ENCODE peak calls at places on chromosome X, in seven cellular contexts. I is WERI-Rb-1, O is NCI-H2081, N is hippocampal formation, K is iPS-NIHi11, U is GM20000, V is SIG-M5. P is an unnamed sample.

GRCh38 chrX:63581906-63582305 is 203.1 kb downstream of the ARHGEF9 start:
- DNase-seq in V (no peak), U (no peak), N (no peak), I (no peak), O (no peak), K (no peak), P (no peak)

GRCh38 chrX:141467442-141467841 is 117.1 kb downstream of the SPANXA1 start:
- DNase-seq in N (no peak), O (no peak), K (no peak), V (no peak), U (no peak), I (no peak), P (no peak)

GRCh38 chrX:124641737-124642491 is 295.6 kb downstream of the SH2D1A start:
- DNase-seq in V (no peak), I (no peak), N (no peak), K (no peak), U (no peak), O (peak), P (no peak)

GRCh38 chrX:16188687-16189086 is 21.4 kb downstream of the MAGEB17 start:
- DNase-seq in O (peak), V (no peak), U (no peak), K (no peak), N (no peak), I (no peak), P (no peak)

GRCh38 chrX:41759817-41760216 is 35.8 kb downstream of the GPR82 start:
- DNase-seq in I (no peak), U (peak), K (peak), N (no peak), V (no peak), O (no peak), P (no peak)

GRCh38 chrX:104310084-104310483 is 55.4 kb upstream of the ESX1 start:
- DNase-seq in N (peak), V (no peak), I (no peak), U (no peak), K (no peak), O (peak), P (no peak)

GRCh38 chrX:67587946-67588624 is 44.3 kb downstream of the AR start:
- DNase-seq in O (no peak), K (no peak), U (no peak), I (no peak), V (no peak), N (no peak), P (no peak)

GRCh38 chrX:108165349-108166111 is 74.0 kb downstream of the ATG4A start:
- DNase-seq in N (no peak), U (no peak), O (peak), V (no peak), K (peak), I (peak), P (no peak)

GRCh38 chrX:154043003-154043402 is 23.3 kb upstream of the IRAK1 start:
- DNase-seq in N (no peak), K (no peak), I (no peak), V (no peak), O (no peak), U (no peak), P (no peak)

GRCh38 chrX:155314260-155314659 is 20.2 kb downstream of the CLIC2 start:
- DNase-seq in O (no peak), N (no peak), V (no peak), U (no peak), K (no peak), I (no peak), P (no peak)

GRCh38 chrX:20988118-20988517 is 386.1 kb upstream of the CNKSR2 start:
- DNase-seq in U (no peak), O (no peak), I (no peak), K (no peak), V (no peak), N (no peak), P (no peak)

GRCh38 chrX:35890699-35891098 is 28.8 kb upstream of the CFAP47 start:
- DNase-seq in V (no peak), O (peak), K (peak), I (peak), U (peak), N (no peak), P (no peak)

GRCh38 chrX:116272881-116273280 is 102.3 kb downstream of the AGTR2 start:
- DNase-seq in U (no peak), V (no peak), O (no peak), K (no peak), N (no peak), I (no peak), P (no peak)

GRCh38 chrX:53688300-53688699 is 1.8 kb upstream of the HUWE1 start:
- DNase-seq in I (no peak), K (no peak), V (no peak), O (no peak), U (no peak), N (no peak), P (no peak)

GRCh38 chrX:8870411-8870810 is 69.2 kb upstream of the FAM9A start:
- DNase-seq in U (no peak), K (no peak), O (no peak), V (no peak), I (no peak), N (no peak), P (no peak)

GRCh38 chrX:39972340-39972739 is 125.4 kb downstream of the BCOR start:
- DNase-seq in U (no peak), N (no peak), O (no peak), I (no peak), V (no peak), K (no peak), P (no peak)

GRCh38 chrX:9163153-9163790 is 129.3 kb upstream of the FAM9B start:
- DNase-seq in K (no peak), U (no peak), V (no peak), I (no peak), N (no peak), O (peak), P (no peak)

GRCh38 chrX:49270249-49270921 is 792 bp downstream of the PPP1R3F start:
- DNase-seq in N (no peak), U (no peak), O (no peak), V (no peak), I (no peak), K (no peak), P (no peak)

GRCh38 chrX:48957477-48957826 is at the start of gene OTUD5:
- DNase-seq in U (peak), V (no peak), N (no peak), I (peak), O (peak), K (peak), P (peak)

GRCh38 chrX:133290076-133290475 is 71.9 kb upstream of the TFDP3 start:
- DNase-seq in K (no peak), U (no peak), I (no peak), O (no peak), N (no peak), V (no peak), P (no peak)

GRCh38 chrX:37608156-37608555 is 36.7 kb downstream of the LANCL3 start:
- DNase-seq in N (no peak), V (no peak), U (no peak), K (no peak), O (no peak), I (no peak), P (no peak)

GRCh38 chrX:45992402-45993123 is 552.7 kb downstream of the ZNF674 start:
- DNase-seq in O (no peak), V (no peak), K (no peak), U (no peak), N (no peak), I (no peak), P (no peak)

GRCh38 chrX:118990512-118991227 is 16.3 kb downstream of the LONRF3 start:
- DNase-seq in K (no peak), V (no peak), N (no peak), I (no peak), O (no peak), U (no peak), P (no peak)

GRCh38 chrX:123184858-123185251 is 777 bp downstream of the GRIA3 start:
- DNase-seq in O (no peak), N (no peak), I (peak), K (no peak), U (no peak), V (no peak), P (no peak)

GRCh38 chrX:68506649-68507048 is 7.8 kb downstream of the YIPF6 start:
- DNase-seq in V (no peak), U (no peak), I (no peak), K (no peak), O (no peak), N (no peak), P (no peak)

GRCh38 chrX:40459576-40460158 is 121.1 kb upstream of the ATP6AP2 start:
- DNase-seq in I (no peak), O (no peak), N (peak), U (no peak), K (peak), V (no peak), P (no peak)

GRCh38 chrX:12304261-12304660 is 166.0 kb downstream of the FRMPD4 start:
- DNase-seq in U (no peak), I (no peak), K (no peak), V (no peak), N (no peak), O (no peak), P (no peak)

GRCh38 chrX:153414838-153415552 is 3.7 kb downstream of the ZFP92 start:
- DNase-seq in U (no peak), O (no peak), K (no peak), N (no peak), V (no peak), I (no peak), P (no peak)